ENCODE peak calls at places on chromosomes 5 and 9, in six cellular contexts. One of them, this sample, is unnamed.

GRCh38 chr9:123335227-123335985 is 20.6 kb upstream of the CRB2 start:
- DNase-seq in OCI-M1: peak; percentile 23
- DNase-seq in foreskin fibroblast: peak; percentile 86
- DNase-seq in effector memory CD8-positive, alpha-beta T cell: no peak
- DNase-seq in sciatic nerve: no peak
- DNase-seq in midbrain: no peak
- DNase-seq in this sample: no peak

GRCh38 chr5:68243681-68244080 is 28.1 kb downstream of the PIK3R1 start:
- DNase-seq in effector memory CD8-positive, alpha-beta T cell: no peak
- DNase-seq in sciatic nerve: no peak
- DNase-seq in midbrain: no peak
- DNase-seq in foreskin fibroblast: no peak
- DNase-seq in OCI-M1: no peak
- DNase-seq in this sample: no peak

GRCh38 chr5:158841918-158842317 is 257.8 kb downstream of the EBF1 start:
- DNase-seq in OCI-M1: no peak
- DNase-seq in midbrain: no peak
- DNase-seq in effector memory CD8-positive, alpha-beta T cell: no peak
- DNase-seq in sciatic nerve: no peak
- DNase-seq in foreskin fibroblast: no peak
- DNase-seq in this sample: no peak

GRCh38 chr9:135512241-135512603 is 9.0 kb upstream of the LCN1 start:
- DNase-seq in midbrain: no peak
- DNase-seq in effector memory CD8-positive, alpha-beta T cell: no peak
- DNase-seq in sciatic nerve: peak; percentile 23
- DNase-seq in OCI-M1: no peak
- DNase-seq in foreskin fibroblast: no peak
- DNase-seq in this sample: no peak

GRCh38 chr9:84711936-84712335 is 42.4 kb downstream of the NTRK2 start:
- DNase-seq in sciatic nerve: peak; percentile 83
- DNase-seq in OCI-M1: peak; percentile 32
- DNase-seq in foreskin fibroblast: peak; percentile 53
- DNase-seq in midbrain: peak; percentile 78
- DNase-seq in effector memory CD8-positive, alpha-beta T cell: no peak
- DNase-seq in this sample: no peak

GRCh38 chr9:133089271-133089671 is 27.5 kb downstream of the CEL start:
- DNase-seq in sciatic nerve: no peak
- DNase-seq in foreskin fibroblast: no peak
- DNase-seq in midbrain: no peak
- DNase-seq in OCI-M1: no peak
- DNase-seq in effector memory CD8-positive, alpha-beta T cell: no peak
- DNase-seq in this sample: no peak

GRCh38 chr5:98042521-98042920 is 730.9 kb upstream of the RGMB start:
- DNase-seq in OCI-M1: no peak
- DNase-seq in sciatic nerve: no peak
- DNase-seq in foreskin fibroblast: no peak
- DNase-seq in effector memory CD8-positive, alpha-beta T cell: no peak
- DNase-seq in midbrain: no peak
- DNase-seq in this sample: no peak

GRCh38 chr5:1003296-1003937 is 5.2 kb upstream of the NKD2 start:
- DNase-seq in foreskin fibroblast: no peak
- DNase-seq in midbrain: no peak
- DNase-seq in sciatic nerve: peak; percentile 57
- DNase-seq in OCI-M1: no peak
- DNase-seq in effector memory CD8-positive, alpha-beta T cell: no peak
- DNase-seq in this sample: no peak

GRCh38 chr9:29514336-29514735 is 1941.1 kb upstream of the C9orf72 start:
- DNase-seq in OCI-M1: no peak
- DNase-seq in effector memory CD8-positive, alpha-beta T cell: no peak
- DNase-seq in midbrain: peak; percentile 43
- DNase-seq in sciatic nerve: no peak
- DNase-seq in foreskin fibroblast: no peak
- DNase-seq in this sample: peak; percentile 71

GRCh38 chr5:178237431-178238312 is 5.1 kb upstream of the PHYKPL start:
- DNase-seq in effector memory CD8-positive, alpha-beta T cell: no peak
- DNase-seq in midbrain: no peak
- DNase-seq in foreskin fibroblast: peak; percentile 31
- DNase-seq in OCI-M1: peak; percentile 32
- DNase-seq in sciatic nerve: no peak
- DNase-seq in this sample: no peak

This sample was measured in putamen.